ENCODE peak calls at places on chromosome 6, in ten cellular contexts. P, V, L, S, R, D, B, H, C and W are unnamed samples.

GRCh38 chr6:131290955-131291354 is 155.7 kb downstream of the AKAP7 start:
- DNase-seq in P (no peak), V (no peak), L (no peak), S (no peak), R (no peak), D (no peak), B (no peak), H (no peak), C (no peak), W (no peak)

GRCh38 chr6:21109421-21110178 is 484.0 kb upstream of the SOX4 start:
- DNase-seq in P (peak; percentile 90), V (no peak), L (no peak), S (no peak), R (no peak), D (no peak), B (peak; percentile 19), H (no peak), C (peak; percentile 94), W (no peak)

GRCh38 chr6:29834564-29835436 is 7.2 kb downstream of the HLA-G start:
- DNase-seq in P (no peak), V (peak; percentile 41), L (no peak), S (peak; percentile 38), R (peak; percentile 37), D (peak; percentile 83), B (no peak), H (no peak), C (peak; percentile 8), W (no peak)

GRCh38 chr6:150478651-150479498 is 110.1 kb downstream of the IYD start:
- DNase-seq in P (no peak), V (no peak), L (no peak), S (no peak), R (no peak), D (peak; percentile 53), B (no peak), H (no peak), C (peak; percentile 64), W (no peak)

GRCh38 chr6:32692019-32692418 is 25.6 kb upstream of the HLA-DQB1 start:
- DNase-seq in P (peak; percentile 42), V (no peak), L (no peak), S (peak; percentile 43), R (peak; percentile 54), D (peak; percentile 72), B (peak; percentile 50), H (no peak), C (peak; percentile 23), W (no peak)

GRCh38 chr6:107290491-107290890 is 168.9 kb downstream of the PDSS2 start:
- DNase-seq in P (no peak), V (no peak), L (no peak), S (no peak), R (no peak), D (peak; percentile 29), B (no peak), H (no peak), C (no peak), W (no peak)

GRCh38 chr6:112298816-112299281 is 44.5 kb upstream of the LAMA4 start:
- DNase-seq in P (peak; percentile 23), V (no peak), L (no peak), S (no peak), R (no peak), D (no peak), B (no peak), H (no peak), C (peak; percentile 36), W (no peak)

GRCh38 chr6:11217360-11218076 is 14.9 kb downstream of the NEDD9 start:
- DNase-seq in P (no peak), V (no peak), L (no peak), S (peak; percentile 59), R (peak; percentile 51), D (no peak), B (peak; percentile 17), H (no peak), C (peak; percentile 55), W (no peak)

GRCh38 chr6:41497994-41498393 is 48.2 kb upstream of the FOXP4 start:
- DNase-seq in P (no peak), V (no peak), L (no peak), S (no peak), R (no peak), D (no peak), B (no peak), H (no peak), C (no peak), W (no peak)

GRCh38 chr6:40379811-40380210 is 207.4 kb downstream of the LRFN2 start:
- DNase-seq in P (no peak), V (no peak), L (no peak), S (no peak), R (no peak), D (no peak), B (no peak), H (no peak), C (no peak), W (no peak)

GRCh38 chr6:17505767-17506280 is 94.3 kb upstream of the FAM8A1 start:
- DNase-seq in P (no peak), V (no peak), L (no peak), S (no peak), R (no peak), D (no peak), B (no peak), H (no peak), C (no peak), W (no peak)

DNA sequence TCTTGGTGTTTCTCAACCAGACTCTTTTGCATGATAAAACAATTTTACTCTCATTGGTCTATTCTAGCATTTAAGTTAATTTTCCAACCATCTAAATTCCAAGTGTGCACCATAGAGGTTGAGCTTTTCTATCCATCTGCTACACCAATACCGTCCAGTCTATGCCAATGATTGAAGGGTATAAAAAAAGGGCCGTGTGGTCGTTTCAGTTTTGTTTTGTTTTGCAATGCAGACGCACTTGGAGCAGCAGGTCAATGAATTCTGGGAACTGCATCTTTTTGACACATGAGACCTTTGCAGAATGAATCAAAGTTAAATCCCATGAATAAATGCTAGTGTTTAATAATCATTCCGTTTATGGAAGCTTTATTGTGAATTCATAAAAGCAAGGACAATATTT is 650.0 kb upstream of the GJE1 start:
- DNase-seq in P (no peak), V (no peak), L (no peak), S (no peak), R (no peak), D (no peak), B (no peak), H (no peak), C (no peak), W (no peak)
- H3K27ac ChIP-seq in P (no peak overlapping the region), V (peak overlapping the region; percentile 93), L (no peak overlapping the region), S (peak overlapping the region; percentile 13), R (peak overlapping the region; percentile 41), D (no peak overlapping the region), B (peak overlapping the region; percentile 51), H (peak overlapping the region; percentile 12), C (peak overlapping the region; percentile 25), W (peak overlapping the region; percentile 80)

GRCh38 chr6:121437861-121438651 is 2.6 kb downstream of the GJA1 start:
- DNase-seq in P (no peak), V (no peak), L (no peak), S (no peak), R (no peak), D (peak; percentile 95), B (no peak), H (no peak), C (peak; percentile 74), W (no peak)

GRCh38 chr6:121435444-121436069 is at the start of gene GJA1:
- DNase-seq in P (no peak), V (peak; percentile 22), L (no peak), S (no peak), R (peak; percentile 12), D (peak; percentile 92), B (no peak), H (no peak), C (peak; percentile 96), W (no peak)

GRCh38 chr6:121434037-121434770 is 1.2 kb upstream of the GJA1 start:
- DNase-seq in P (no peak), V (no peak), L (no peak), S (no peak), R (no peak), D (peak; percentile 32), B (no peak), H (no peak), C (no peak), W (no peak)

GRCh38 chr6:121436966-121437756 is 1.7 kb downstream of the GJA1 start:
- DNase-seq in P (no peak), V (peak; percentile 59), L (peak; percentile 75), S (no peak), R (peak; percentile 14), D (peak; percentile 68), B (no peak), H (no peak), C (peak; percentile 82), W (no peak)

DNA sequence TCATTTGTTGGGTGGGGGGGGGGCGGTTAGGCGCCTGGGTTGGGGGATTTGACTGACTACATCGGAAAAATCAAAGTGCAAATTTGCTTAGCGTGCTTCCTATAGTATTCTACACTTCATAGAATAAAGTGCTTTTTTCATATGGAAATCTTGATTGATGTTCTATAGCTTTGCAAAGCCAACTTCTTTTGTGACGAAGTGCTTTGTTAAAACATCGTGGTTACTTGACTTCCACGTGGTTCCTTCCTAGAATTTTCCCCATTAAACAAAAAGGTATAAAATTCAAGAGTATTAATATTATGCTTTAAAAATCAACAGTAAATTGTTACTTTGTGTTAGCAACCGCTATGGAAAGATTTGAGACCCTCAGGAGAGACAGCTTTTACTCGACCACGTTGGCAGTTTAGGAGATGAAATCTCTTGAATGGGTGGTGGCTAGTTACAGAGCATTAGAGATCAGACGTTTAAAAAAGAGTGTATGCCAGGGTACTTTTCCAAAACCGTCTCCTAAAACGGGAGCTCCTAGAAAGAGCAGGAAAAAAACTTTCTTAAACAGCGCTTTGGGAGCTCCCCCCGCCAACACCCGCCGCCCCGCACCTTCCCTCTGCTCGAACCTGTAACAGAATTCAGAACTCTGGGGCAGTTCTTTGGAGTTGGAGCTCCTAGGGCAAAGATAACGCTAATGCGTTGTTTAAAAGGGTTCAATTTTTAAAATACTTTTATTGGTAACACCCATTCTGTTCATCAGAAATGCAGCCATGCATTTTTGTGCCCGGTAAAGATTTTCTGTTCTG is 923 bp downstream of the GJA1 start:
- DNase-seq in P (no peak), V (no peak), L (no peak), S (no peak), R (no peak), D (peak; percentile 50), B (no peak), H (no peak), C (no peak), W (no peak)
- H3K27me3 ChIP-seq in P (no peaks in the 10 kb centered on the region), V (no peaks in the 10 kb centered on the region), L (peaks cover 9% of the 10 kb centered on the region), S (peaks cover 13% of the 10 kb centered on the region), R (peaks cover 56% of the 10 kb centered on the region), D (no peaks in the 10 kb centered on the region), B (no peaks in the 10 kb centered on the region), H (no peaks in the 10 kb centered on the region), C (no peaks in the 10 kb centered on the region), W (peaks cover 38% of the 10 kb centered on the region)

DNA sequence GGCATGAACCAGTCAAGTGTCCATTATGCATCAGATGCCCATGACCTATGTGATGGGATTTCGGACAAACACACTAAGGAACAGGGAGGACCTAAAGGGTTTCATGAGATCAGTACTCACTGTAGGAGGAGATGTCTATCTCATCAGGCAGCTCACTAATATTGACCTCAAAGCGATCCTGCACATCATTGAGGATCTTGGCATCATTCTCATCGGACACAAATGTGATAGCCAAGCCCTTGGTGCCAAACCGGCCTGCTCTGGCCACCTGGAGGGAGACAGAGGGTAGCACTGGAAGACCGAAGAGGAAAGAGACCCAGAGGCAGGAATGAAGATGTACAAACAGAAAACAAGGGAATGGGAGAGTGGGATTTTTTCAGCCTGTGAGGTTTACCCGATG is 1.9 kb downstream of the MCCD1 start:
- DNase-seq in P (no peak), V (no peak), L (no peak), S (no peak), R (no peak), D (no peak), B (no peak), H (no peak), C (no peak), W (no peak)
- TF ChIP-seq POLR2AphosphoS5 in P (no peak), V (no peak), L (no peak), S (no peak), R (no peak), D (no peak), B (peak; percentile 56), H (no peak), C (peak; percentile 22), W (no peak)

GRCh38 chr6:136639671-136640070 is 89.4 kb upstream of the MAP7 start:
- DNase-seq in P (no peak), V (no peak), L (no peak), S (no peak), R (no peak), D (no peak), B (no peak), H (no peak), C (no peak), W (no peak)
- H3K27ac ChIP-seq in P (no peak overlapping the region), V (no peak overlapping the region), L (no peak overlapping the region), S (no peak overlapping the region), R (no peak overlapping the region), D (no peak overlapping the region), B (no peak overlapping the region), H (no peak overlapping the region), C (no peak overlapping the region), W (no peak overlapping the region)